ENCODE peak calls at places on chromosome 18, in eight cellular contexts. M is endothelial cell; P is NCI-H1105; Q is cerebellar cortex; U is SW480; F is RKO; K is AG09319; V is activated T-cell treated with anti-CD3 and anti-CD28 coated beads, Interleukin-2, amount 50 U/mL, for 4 hours. R is an unnamed sample.
A peak's percentile ranks its signal among the peaks of the same experiment; 100 is the strongest.

GRCh38 chr18:24364177-24364576 is 33.4 kb downstream of the OSBPL1A start:
- DNase-seq in M (no peak), P (no peak), Q (peak; percentile 15), U (no peak), F (no peak), K (no peak), V (no peak), R (no peak)

GRCh38 chr18:41538751-41539150 is 416.3 kb upstream of the PIK3C3 start:
- DNase-seq in M (no peak), P (no peak), Q (no peak), U (no peak), F (no peak), K (no peak), V (no peak), R (no peak)

GRCh38 chr18:13566941-13567762 is 159.2 kb downstream of the FAM210A start:
- DNase-seq in M (no peak), P (no peak), Q (no peak), U (no peak), F (no peak), K (no peak), V (no peak), R (no peak)

GRCh38 chr18:79578396-79579260 is 101.0 kb upstream of the CTDP1 start:
- DNase-seq in M (no peak), P (no peak), Q (no peak), U (no peak), F (no peak), K (no peak), V (no peak), R (no peak)

GRCh38 chr18:3794537-3795348 is 344.8 kb downstream of the TGIF1 start:
- DNase-seq in M (no peak), P (no peak), Q (peak; percentile 97), U (peak; percentile 59), F (no peak), K (no peak), V (no peak), R (no peak)

GRCh38 chr18:31555971-31556747 is 35.5 kb upstream of the TTR start:
- DNase-seq in M (peak; percentile 50), P (peak; percentile 57), Q (peak; percentile 82), U (peak; percentile 51), F (peak; percentile 81), K (peak; percentile 39), V (peak; percentile 10), R (peak; percentile 80)

GRCh38 chr18:38367473-38367872 is 801.9 kb upstream of the CELF4 start:
- DNase-seq in M (no peak), P (no peak), Q (no peak), U (no peak), F (peak; percentile 5), K (no peak), V (no peak), R (no peak)

GRCh38 chr18:79862562-79862961 is 64.8 kb downstream of the KCNG2 start:
- DNase-seq in M (no peak), P (no peak), Q (no peak), U (no peak), F (no peak), K (no peak), V (no peak), R (no peak)

GRCh38 chr18:75915941-75916640 is 488.6 kb upstream of the SMIM21 start:
- DNase-seq in M (peak; percentile 65), P (peak; percentile 86), Q (peak; percentile 31), U (no peak), F (no peak), K (no peak), V (no peak), R (no peak)

GRCh38 chr18:22547807-22548561 is 130.3 kb upstream of the CTAGE1 start:
- DNase-seq in M (no peak), P (no peak), Q (no peak), U (no peak), F (no peak), K (no peak), V (no peak), R (no peak)

GRCh38 chr18:14086459-14087231 is 45.6 kb downstream of the ZNF519 start:
- DNase-seq in M (peak; percentile 35), P (peak; percentile 48), Q (peak; percentile 67), U (peak; percentile 44), F (peak; percentile 52), K (peak; percentile 4), V (no peak), R (peak; percentile 63)

GRCh38 chr18:39455300-39455699 is 1889.7 kb upstream of the CELF4 start:
- DNase-seq in M (no peak), P (no peak), Q (no peak), U (peak; percentile 7), F (peak; percentile 25), K (no peak), V (no peak), R (peak; percentile 38)

GRCh38 chr18:48847807-48848486 is 102.8 kb downstream of the SMAD7 start:
- DNase-seq in M (no peak), P (no peak), Q (peak; percentile 93), U (no peak), F (no peak), K (no peak), V (no peak), R (no peak)

GRCh38 chr18:3422905-3423304 is 27.1 kb upstream of the TGIF1 start:
- DNase-seq in M (no peak), P (no peak), Q (no peak), U (no peak), F (no peak), K (no peak), V (no peak), R (no peak)

GRCh38 chr18:34122724-34123334 is 101.9 kb downstream of the NOL4 start:
- DNase-seq in M (peak; percentile 24), P (peak; percentile 48), Q (peak; percentile 75), U (peak; percentile 36), F (peak; percentile 44), K (peak; percentile 1), V (no peak), R (peak; percentile 68)

GRCh38 chr18:48798334-48799197 is 152.2 kb downstream of the SMAD7 start:
- DNase-seq in M (no peak), P (no peak), Q (peak; percentile 69), U (no peak), F (no peak), K (no peak), V (no peak), R (no peak)

GRCh38 chr18:58307441-58307840 is 263.4 kb downstream of the NEDD4L start:
- DNase-seq in M (no peak), P (no peak), Q (no peak), U (no peak), F (no peak), K (no peak), V (no peak), R (no peak)

GRCh38 chr18:35770360-35770759 is 188.8 kb downstream of the GALNT1 start:
- DNase-seq in M (no peak), P (no peak), Q (no peak), U (no peak), F (peak; percentile 71), K (no peak), V (no peak), R (peak; percentile 26)

GRCh38 chr18:33706391-33706790 is 128.4 kb downstream of the ASXL3 start:
- DNase-seq in M (no peak), P (no peak), Q (no peak), U (no peak), F (no peak), K (no peak), V (no peak), R (no peak)

GRCh38 chr18:35005963-35006577 is 35.1 kb upstream of the MAPRE2 start:
- DNase-seq in M (peak; percentile 23), P (peak; percentile 50), Q (peak; percentile 80), U (peak; percentile 28), F (peak; percentile 79), K (no peak), V (no peak), R (peak; percentile 84)

GRCh38 chr18:72808688-72809087 is 59.1 kb downstream of the NETO1 start:
- DNase-seq in M (no peak), P (no peak), Q (peak; percentile 7), U (no peak), F (no peak), K (no peak), V (no peak), R (no peak)

GRCh38 chr18:12307871-12308385 is at the start of gene TUBB6:
- DNase-seq in M (peak; percentile 82), P (no peak), Q (peak; percentile 33), U (peak; percentile 60), F (no peak), K (peak; percentile 54), V (no peak), R (peak; percentile 32)

GRCh38 chr18:9708057-9708881 is at the start of gene RAB31:
- DNase-seq in M (peak; percentile 62), P (no peak), Q (peak; percentile 23), U (no peak), F (no peak), K (no peak), V (no peak), R (peak; percentile 17)

GRCh38 chr18:56148373-56148772 is 490.0 kb downstream of the TXNL1 start:
- DNase-seq in M (no peak), P (no peak), Q (no peak), U (no peak), F (peak; percentile 19), K (no peak), V (no peak), R (no peak)

GRCh38 chr18:73653836-73654235 is 493.8 kb downstream of the FBXO15 start:
- DNase-seq in M (no peak), P (no peak), Q (no peak), U (no peak), F (no peak), K (no peak), V (no peak), R (no peak)

GRCh38 chr18:58527116-58528010 is 101.5 kb downstream of the ALPK2 start:
- DNase-seq in M (no peak), P (peak; percentile 3), Q (no peak), U (peak; percentile 53), F (peak; percentile 20), K (no peak), V (no peak), R (no peak)

GRCh38 chr18:56162316-56162715 is 476.1 kb downstream of the TXNL1 start:
- DNase-seq in M (no peak), P (peak; percentile 10), Q (no peak), U (no peak), F (no peak), K (no peak), V (no peak), R (no peak)